ENCODE peak calls at places on chromosome 7, in eight cellular contexts. X is hepatocyte; S is non-pigmented ciliary epithelial cell; V is amniotic stem cell; K is right atrium auricular region; C is HepG2; M is T-cell; B is stimulated activated CD4-positive, alpha-beta T cell treated with anti-CD3 and anti-CD28 coated beads, Interleukin-15, amount 100 ng/mL, for 1 hour. L is an unnamed sample.

GRCh38 chr7:128104109-128104742 is 73.0 kb upstream of the LRRC4 start:
- DNase-seq in X (no peak), S (no peak), V (no peak), K (no peak), C (no peak), M (no peak), B (no peak), L (no peak)

GRCh38 chr7:79282051-79282694 is 171.3 kb downstream of the MAGI2 start:
- DNase-seq in X (peak), S (peak), V (peak), K (no peak), C (no peak), M (no peak), B (no peak), L (peak)

GRCh38 chr7:112616295-112616694 is 135.5 kb downstream of the LSMEM1 start:
- DNase-seq in X (no peak), S (no peak), V (no peak), K (no peak), C (no peak), M (no peak), B (no peak), L (no peak)

GRCh38 chr7:134720091-134720935 is 59.1 kb upstream of the CALD1 start:
- DNase-seq in X (no peak), S (no peak), V (no peak), K (no peak), C (no peak), M (no peak), B (no peak), L (no peak)

GRCh38 chr7:31408120-31408729 is 67.7 kb upstream of the NEUROD6 start:
- DNase-seq in X (peak), S (peak), V (no peak), K (no peak), C (no peak), M (no peak), B (no peak), L (peak)

GRCh38 chr7:130441408-130441854 is 615 bp upstream of the CEP41 start:
- DNase-seq in X (peak), S (no peak), V (no peak), K (no peak), C (no peak), M (no peak), B (no peak), L (no peak)

GRCh38 chr7:21939858-21940322 is 5.8 kb downstream of the CDCA7L start:
- DNase-seq in X (no peak), S (no peak), V (no peak), K (no peak), C (no peak), M (no peak), B (no peak), L (no peak)

GRCh38 chr7:33185786-33186185 is 56.4 kb downstream of the BBS9 start:
- DNase-seq in X (peak), S (no peak), V (peak), K (no peak), C (peak), M (no peak), B (no peak), L (peak)

GRCh38 chr7:129829677-129830631 is 122.8 kb downstream of the UBE2H start:
- DNase-seq in X (peak), S (no peak), V (peak), K (no peak), C (peak), M (peak), B (peak), L (peak)

GRCh38 chr7:130875265-130875741 is 141.3 kb upstream of the KLF14 start:
- DNase-seq in X (peak), S (no peak), V (no peak), K (no peak), C (peak), M (peak), B (peak), L (no peak)

GRCh38 chr7:2010101-2010500 is 222.6 kb downstream of the MAD1L1 start:
- DNase-seq in X (no peak), S (no peak), V (no peak), K (no peak), C (no peak), M (no peak), B (no peak), L (no peak)

GRCh38 chr7:111980721-111981120 is 225.5 kb downstream of the DOCK4 start:
- DNase-seq in X (no peak), S (no peak), V (no peak), K (no peak), C (no peak), M (no peak), B (no peak), L (peak)

GRCh38 chr7:23273141-23273599 is 26.0 kb upstream of the MALSU1 start:
- DNase-seq in X (peak), S (peak), V (peak), K (peak), C (peak), M (peak), B (peak), L (peak)

GRCh38 chr7:94654764-94655561 is 970 bp downstream of the SGCE start:
- DNase-seq in X (peak), S (no peak), V (peak), K (no peak), C (no peak), M (no peak), B (no peak), L (no peak)

GRCh38 chr7:6164491-6164890 is 107.9 kb downstream of the CYTH3 start:
- DNase-seq in X (no peak), S (no peak), V (no peak), K (no peak), C (no peak), M (no peak), B (no peak), L (no peak)

GRCh38 chr7:1156782-1157535 is 3.0 kb downstream of the ZFAND2A start:
- DNase-seq in X (peak), S (no peak), V (no peak), K (no peak), C (peak), M (no peak), B (no peak), L (no peak)

GRCh38 chr7:27172388-27172774 is 1.7 kb downstream of the HOXA10 start:
- DNase-seq in X (no peak), S (no peak), V (no peak), K (no peak), C (no peak), M (no peak), B (no peak), L (no peak)

GRCh38 chr7:157271991-157272324 is 64.8 kb upstream of the DNAJB6 start:
- DNase-seq in X (peak), S (peak), V (peak), K (peak), C (peak), M (no peak), B (no peak), L (peak)

GRCh38 chr7:80665526-80665925 is 27.1 kb downstream of the CD36 start:
- DNase-seq in X (no peak), S (no peak), V (no peak), K (no peak), C (no peak), M (no peak), B (no peak), L (no peak)

GRCh38 chr7:46291064-46291463 is 370.0 kb upstream of the IGFBP3 start:
- DNase-seq in X (peak), S (no peak), V (peak), K (no peak), C (no peak), M (no peak), B (no peak), L (no peak)

GRCh38 chr7:98872328-98872924 is 2.6 kb upstream of the TMEM130 start:
- DNase-seq in X (no peak), S (no peak), V (no peak), K (no peak), C (peak), M (no peak), B (no peak), L (no peak)

GRCh38 chr7:39016609-39017008 is 38.9 kb downstream of the POU6F2 start:
- DNase-seq in X (peak), S (no peak), V (no peak), K (no peak), C (peak), M (no peak), B (no peak), L (no peak)

GRCh38 chr7:132145466-132145865 is 430.8 kb downstream of the PLXNA4 start:
- DNase-seq in X (peak), S (peak), V (no peak), K (peak), C (no peak), M (no peak), B (no peak), L (peak)

GRCh38 chr7:5665106-5666025 is 116.1 kb downstream of the RNF216 start:
- DNase-seq in X (peak), S (peak), V (peak), K (peak), C (peak), M (peak), B (peak), L (peak)

GRCh38 chr7:24980695-24981543 is 941 bp upstream of the OSBPL3 start:
- DNase-seq in X (peak), S (no peak), V (no peak), K (no peak), C (no peak), M (peak), B (no peak), L (no peak)